ENCODE peak calls at places on chromosomes 7 and 10, in ten cellular contexts. A is HepG2; F is Peyer's patch; L is cardiac muscle cell; D is stimulated activated CD4-positive, alpha-beta T cell treated with anti-CD3 and anti-CD28 coated beads, Interleukin-2, amount 100 ng/mL, for 24 hours; U is right lobe of liver; R is adrenal gland; K is head of caudate nucleus; S is NAMALWA; O is astrocyte of the spinal cord. H is an unnamed sample.

GRCh38 chr10:132321726-132322125 is 10.3 kb upstream of the LRRC27 start:
- DNase-seq in K (no peak), R (peak), L (no peak), O (no peak), U (no peak), A (no peak), S (no peak), D (no peak), F (peak), H (no peak)

GRCh38 chr10:103566536-103566935 is 73.0 kb downstream of the NEURL1 start:
- DNase-seq in A (no peak), L (no peak), R (no peak), D (no peak), F (no peak), K (no peak), S (no peak), O (no peak), U (no peak), H (peak)

GRCh38 chr10:15595260-15595659 is 124.5 kb downstream of the ITGA8 start:
- DNase-seq in L (no peak), R (no peak), U (no peak), O (no peak), A (no peak), D (no peak), K (no peak), F (no peak), S (no peak), H (peak)

GRCh38 chr10:118856106-118856505 is 101.3 kb upstream of the CACUL1 start:
- DNase-seq in L (no peak), U (no peak), R (no peak), O (no peak), S (no peak), A (no peak), D (no peak), K (no peak), F (no peak), H (no peak)

GRCh38 chr7:2190531-2190930 is 42.2 kb downstream of the MAD1L1 start:
- DNase-seq in A (no peak), R (no peak), D (no peak), L (no peak), O (peak), S (no peak), U (no peak), F (no peak), K (no peak), H (no peak)

GRCh38 chr7:137940656-137941518 is 61.0 kb downstream of the CREB3L2 start:
- DNase-seq in K (no peak), A (peak), U (no peak), O (peak), F (peak), S (no peak), L (peak), D (no peak), R (no peak), H (peak)

GRCh38 chr7:42614636-42615035 is 297.2 kb downstream of the C7orf25 start:
- DNase-seq in O (no peak), F (no peak), R (no peak), L (no peak), U (no peak), S (no peak), A (no peak), K (no peak), D (no peak), H (no peak)

GRCh38 chr10:46028584-46029570 is 1.5 kb downstream of the NCOA4 start:
- DNase-seq in A (peak), S (peak), O (peak), L (peak), D (no peak), R (no peak), K (no peak), U (no peak), F (peak), H (peak)

GRCh38 chr7:45704683-45705016 is 130.5 kb downstream of the ADCY1 start:
- DNase-seq in L (no peak), R (no peak), S (no peak), U (no peak), A (no peak), F (no peak), K (no peak), D (no peak), O (no peak), H (no peak)

GRCh38 chr10:116044722-116045374 is 228.2 kb downstream of the GFRA1 start:
- DNase-seq in D (no peak), O (peak), A (no peak), U (peak), S (no peak), K (no peak), R (peak), F (no peak), L (no peak), H (peak)

GRCh38 chr7:156579566-156579965 is 61.0 kb upstream of the RNF32 start:
- DNase-seq in R (no peak), S (no peak), O (no peak), U (no peak), A (no peak), L (no peak), F (no peak), D (no peak), K (no peak), H (no peak)

GRCh38 chr7:1288996-1289551 is 56.4 kb downstream of the UNCX start:
- DNase-seq in R (no peak), K (no peak), O (no peak), F (no peak), L (no peak), S (no peak), A (no peak), U (peak), D (no peak), H (no peak)

H was measured in fibroblast of villous mesenchyme.